ENCODE peak calls at places on chromosomes 13 and 19, in six cellular contexts. One of them, this sample, is unnamed.

GRCh38 chr19:927707-928401 is 2.0 kb downstream of the ARID3A start:
- DNase-seq in choroid plexus epithelial cell: no peak
- DNase-seq in HFF-Myc: no peak
- DNase-seq in hypothalamus: no peak
- DNase-seq in GM13976: no peak
- DNase-seq in Panc1: no peak
- DNase-seq in this sample: no peak

GRCh38 chr19:49793561-49793840 is 19.6 kb downstream of the FUZ start:
- DNase-seq in HFF-Myc: no peak
- DNase-seq in choroid plexus epithelial cell: no peak
- DNase-seq in Panc1: no peak
- DNase-seq in GM13976: no peak
- DNase-seq in hypothalamus: no peak
- DNase-seq in this sample: no peak

GRCh38 chr13:73200432-73200831 is 141.6 kb downstream of the KLF5 start:
- DNase-seq in Panc1: no peak
- DNase-seq in choroid plexus epithelial cell: peak
- DNase-seq in GM13976: no peak
- DNase-seq in hypothalamus: no peak
- DNase-seq in HFF-Myc: no peak
- DNase-seq in this sample: no peak

GRCh38 chr19:14147797-14148605 is 11.6 kb upstream of the ASF1B start:
- DNase-seq in GM13976: peak
- DNase-seq in choroid plexus epithelial cell: peak
- DNase-seq in hypothalamus: peak
- DNase-seq in HFF-Myc: no peak
- DNase-seq in Panc1: no peak
- DNase-seq in this sample: no peak

GRCh38 chr19:32238076-32238475 is 107.3 kb upstream of the ZNF507 start:
- DNase-seq in choroid plexus epithelial cell: no peak
- DNase-seq in HFF-Myc: no peak
- DNase-seq in GM13976: no peak
- DNase-seq in Panc1: no peak
- DNase-seq in hypothalamus: no peak
- DNase-seq in this sample: no peak

GRCh38 chr13:24511019-24511823 is 1.4 kb downstream of the PARP4 start:
- DNase-seq in GM13976: peak
- DNase-seq in HFF-Myc: peak
- DNase-seq in choroid plexus epithelial cell: peak
- DNase-seq in Panc1: no peak
- DNase-seq in hypothalamus: no peak
- DNase-seq in this sample: no peak

GRCh38 chr13:113397606-113398425 is 33.9 kb upstream of the GRTP1 start:
- DNase-seq in choroid plexus epithelial cell: no peak
- DNase-seq in GM13976: no peak
- DNase-seq in hypothalamus: no peak
- DNase-seq in HFF-Myc: no peak
- DNase-seq in Panc1: no peak
- DNase-seq in this sample: peak

GRCh38 chr13:95226476-95226875 is 74.8 kb downstream of the ABCC4 start:
- DNase-seq in hypothalamus: no peak
- DNase-seq in HFF-Myc: no peak
- DNase-seq in choroid plexus epithelial cell: no peak
- DNase-seq in GM13976: no peak
- DNase-seq in Panc1: no peak
- DNase-seq in this sample: no peak

GRCh38 chr13:32031025-32031814 is at the start of gene FRY:
- DNase-seq in hypothalamus: peak
- DNase-seq in GM13976: peak
- DNase-seq in HFF-Myc: peak
- DNase-seq in Panc1: no peak
- DNase-seq in choroid plexus epithelial cell: peak
- DNase-seq in this sample: peak

GRCh38 chr13:105446197-105446596 is 1089.3 kb downstream of the EFNB2 start:
- DNase-seq in hypothalamus: no peak
- DNase-seq in Panc1: no peak
- DNase-seq in GM13976: no peak
- DNase-seq in HFF-Myc: no peak
- DNase-seq in choroid plexus epithelial cell: peak
- DNase-seq in this sample: no peak

GRCh38 chr13:75226755-75227435 is 255.1 kb downstream of the TBC1D4 start:
- DNase-seq in choroid plexus epithelial cell: peak
- DNase-seq in HFF-Myc: no peak
- DNase-seq in hypothalamus: no peak
- DNase-seq in Panc1: no peak
- DNase-seq in GM13976: no peak
- DNase-seq in this sample: no peak

GRCh38 chr19:29479941-29480340 is 45.9 kb upstream of the VSTM2B start:
- DNase-seq in Panc1: no peak
- DNase-seq in HFF-Myc: no peak
- DNase-seq in GM13976: no peak
- DNase-seq in hypothalamus: no peak
- DNase-seq in choroid plexus epithelial cell: no peak
- DNase-seq in this sample: peak

GRCh38 chr19:29129148-29129547 is 83.8 kb downstream of the UQCRFS1 start:
- DNase-seq in HFF-Myc: no peak
- DNase-seq in Panc1: no peak
- DNase-seq in GM13976: no peak
- DNase-seq in choroid plexus epithelial cell: no peak
- DNase-seq in hypothalamus: no peak
- DNase-seq in this sample: no peak

GRCh38 chr19:29724102-29724641 is 9.1 kb upstream of the C19orf12 start:
- DNase-seq in hypothalamus: no peak
- DNase-seq in choroid plexus epithelial cell: peak
- DNase-seq in GM13976: no peak
- DNase-seq in Panc1: no peak
- DNase-seq in HFF-Myc: no peak
- DNase-seq in this sample: peak

GRCh38 chr19:245457-245856 is 45.7 kb downstream of the PLPP2 start:
- DNase-seq in hypothalamus: no peak
- DNase-seq in choroid plexus epithelial cell: no peak
- DNase-seq in HFF-Myc: no peak
- DNase-seq in GM13976: no peak
- DNase-seq in Panc1: no peak
- DNase-seq in this sample: no peak

GRCh38 chr19:7515471-7516226 is at the start of gene ZNF358:
- DNase-seq in GM13976: peak
- DNase-seq in hypothalamus: peak
- DNase-seq in choroid plexus epithelial cell: peak
- DNase-seq in HFF-Myc: no peak
- DNase-seq in Panc1: no peak
- DNase-seq in this sample: no peak

GRCh38 chr13:110323172-110323851 is 16.2 kb downstream of the COL4A2 start:
- DNase-seq in GM13976: no peak
- DNase-seq in HFF-Myc: no peak
- DNase-seq in choroid plexus epithelial cell: peak
- DNase-seq in hypothalamus: no peak
- DNase-seq in Panc1: no peak
- DNase-seq in this sample: no peak

GRCh38 chr19:28065026-28065425 is 1147.9 kb downstream of the UQCRFS1 start:
- DNase-seq in choroid plexus epithelial cell: peak
- DNase-seq in Panc1: no peak
- DNase-seq in hypothalamus: no peak
- DNase-seq in GM13976: no peak
- DNase-seq in HFF-Myc: no peak
- DNase-seq in this sample: no peak

GRCh38 chr13:34048652-34049051 is 230.7 kb downstream of the RFC3 start:
- DNase-seq in choroid plexus epithelial cell: no peak
- DNase-seq in hypothalamus: no peak
- DNase-seq in Panc1: no peak
- DNase-seq in GM13976: no peak
- DNase-seq in HFF-Myc: no peak
- DNase-seq in this sample: no peak

GRCh38 chr13:79646880-79647279 is 165.9 kb downstream of the NDFIP2 start:
- DNase-seq in Panc1: no peak
- DNase-seq in hypothalamus: no peak
- DNase-seq in GM13976: no peak
- DNase-seq in choroid plexus epithelial cell: no peak
- DNase-seq in HFF-Myc: no peak
- DNase-seq in this sample: no peak

GRCh38 chr19:1417145-1417544 is 9.8 kb downstream of the DAZAP1 start:
- DNase-seq in choroid plexus epithelial cell: peak
- DNase-seq in Panc1: no peak
- DNase-seq in hypothalamus: no peak
- DNase-seq in HFF-Myc: no peak
- DNase-seq in GM13976: no peak
- DNase-seq in this sample: no peak

GRCh38 chr19:4652075-4652474 is 12.8 kb downstream of the TNFAIP8L1 start:
- DNase-seq in Panc1: no peak
- DNase-seq in choroid plexus epithelial cell: no peak
- DNase-seq in HFF-Myc: no peak
- DNase-seq in GM13976: no peak
- DNase-seq in hypothalamus: no peak
- DNase-seq in this sample: no peak

GRCh38 chr19:42512743-42513304 is 15.5 kb downstream of the CEACAM1 start:
- DNase-seq in hypothalamus: no peak
- DNase-seq in GM13976: peak
- DNase-seq in HFF-Myc: no peak
- DNase-seq in choroid plexus epithelial cell: peak
- DNase-seq in Panc1: no peak
- DNase-seq in this sample: no peak

GRCh38 chr13:99982021-99982740 is 597 bp downstream of the ZIC2 start:
- DNase-seq in hypothalamus: no peak
- DNase-seq in HFF-Myc: no peak
- DNase-seq in choroid plexus epithelial cell: no peak
- DNase-seq in GM13976: no peak
- DNase-seq in Panc1: no peak
- DNase-seq in this sample: no peak